ENCODE peak calls at places on chromosomes 1 and 21, in six cellular contexts. K is fibroblast of gingiva; O is Peyer's patch; C is A549; Y is stimulated activated naive B cell treated with anti-CD40 and anti-IgM and Interleukin-4, amounts not matched to agents 10 μg/mL and 1 μg/mL and 100 μg/mL, for 72 hours; J is SW 1271. D is an unnamed sample.

GRCh38 chr1:225762002-225762441 is 15.6 kb upstream of the SRP9 start:
- DNase-seq in K (no peak), O (no peak), C (peak; percentile 59), Y (no peak), J (no peak), D (no peak)

GRCh38 chr1:155309423-155310021 is 856 bp downstream of the FDPS start:
- DNase-seq in K (peak; percentile 10), O (no peak), C (peak; percentile 33), Y (no peak), J (no peak), D (peak; percentile 51)

GRCh38 chr21:35578350-35578782 is 482.0 kb downstream of the SETD4 start:
- DNase-seq in K (peak; percentile 70), O (no peak), C (no peak), Y (no peak), J (no peak), D (no peak)

GRCh38 chr1:166164995-166165660 is 1.7 kb downstream of the FAM78B start:
- DNase-seq in K (peak; percentile 24), O (peak; percentile 18), C (peak; percentile 69), Y (no peak), J (peak; percentile 1), D (peak; percentile 63)

GRCh38 chr1:153776352-153776751 is 1.1 kb downstream of the SLC27A3 start:
- DNase-seq in K (no peak), O (no peak), C (no peak), Y (no peak), J (no peak), D (peak; percentile 36)

GRCh38 chr1:19872190-19872589 is 10.0 kb upstream of the OTUD3 start:
- DNase-seq in K (no peak), O (no peak), C (peak; percentile 40), Y (no peak), J (no peak), D (peak; percentile 86)

GRCh38 chr1:63633281-63633680 is 40.1 kb downstream of the PGM1 start:
- DNase-seq in K (no peak), O (no peak), C (no peak), Y (no peak), J (no peak), D (no peak)

GRCh38 chr1:198201956-198202784 is 45.4 kb downstream of the NEK7 start:
- DNase-seq in K (no peak), O (no peak), C (no peak), Y (no peak), J (no peak), D (no peak)

GRCh38 chr21:45427331-45428271 is 22.6 kb downstream of the COL18A1 start:
- DNase-seq in K (peak; percentile 81), O (peak; percentile 32), C (peak; percentile 89), Y (no peak), J (peak; percentile 49), D (no peak)

GRCh38 chr1:27536004-27536757 is 46.2 kb upstream of the WASF2 start:
- DNase-seq in K (no peak), O (no peak), C (no peak), Y (no peak), J (no peak), D (no peak)

GRCh38 chr1:115829023-115829674 is 11.8 kb downstream of the NHLH2 start:
- DNase-seq in K (peak; percentile 54), O (no peak), C (peak; percentile 22), Y (no peak), J (no peak), D (peak; percentile 25)

GRCh38 chr21:34670220-34670961 is 1.6 kb downstream of the CLIC6 start:
- DNase-seq in K (no peak), O (no peak), C (no peak), Y (no peak), J (no peak), D (no peak)

GRCh38 chr1:155125511-155125945 is 2.1 kb upstream of the EFNA1 start:
- DNase-seq in K (no peak), O (no peak), C (peak; percentile 45), Y (no peak), J (no peak), D (peak; percentile 62)

GRCh38 chr1:28259935-28260802 is 851 bp downstream of the SESN2 start:
- DNase-seq in K (peak; percentile 90), O (peak; percentile 24), C (peak; percentile 75), Y (no peak), J (peak; percentile 42), D (peak; percentile 73)

GRCh38 chr1:68625636-68626035 is 128.8 kb upstream of the DEPDC1 start:
- DNase-seq in K (no peak), O (no peak), C (no peak), Y (no peak), J (no peak), D (no peak)

GRCh38 chr21:18053151-18053550 is 191.5 kb upstream of the CHODL start:
- DNase-seq in K (no peak), O (no peak), C (no peak), Y (no peak), J (no peak), D (no peak)

GRCh38 chr1:905811-906531 is 17.8 kb upstream of the SAMD11 start:
- DNase-seq in K (no peak), O (peak; percentile 14), C (no peak), Y (no peak), J (no peak), D (peak; percentile 30)

GRCh38 chr1:47934243-47934805 is 62.9 kb downstream of the TRABD2B start:
- DNase-seq in K (peak; percentile 89), O (peak; percentile 17), C (no peak), Y (no peak), J (no peak), D (peak; percentile 52)

GRCh38 chr21:39373634-39374033 is 24.7 kb upstream of the HMGN1 start:
- DNase-seq in K (peak; percentile 46), O (no peak), C (peak; percentile 56), Y (no peak), J (peak; percentile 12), D (no peak)

GRCh38 chr1:3297756-3298155 is 156.7 kb upstream of the ARHGEF16 start:
- DNase-seq in K (no peak), O (no peak), C (no peak), Y (no peak), J (no peak), D (no peak)

D was measured in mucosa of descending colon.